ENCODE peak calls at places on chromosomes 2 and 18, in four cellular contexts. One of them, this sample, is unnamed. For H3K4me1 and H3K9me3, the result is how much of the 10 kb centered on the place peaks cover.

GRCh38 chr2:119871725-119872124 is 112.0 kb downstream of the PTPN4 start:
- DNase-seq in OCI-LY7: no peak
- DNase-seq in psoas muscle: no peak
- DNase-seq in spleen: no peak
- DNase-seq in this sample: no peak

GRCh38 chr2:50752228-50752627 is 279.7 kb downstream of the NRXN1 start:
- DNase-seq in spleen: no peak
- DNase-seq in psoas muscle: no peak
- DNase-seq in OCI-LY7: no peak
- DNase-seq in this sample: no peak

GRCh38 chr2:172930871-172931255 is 144.8 kb upstream of the MAP3K20 start:
- DNase-seq in psoas muscle: no peak
- DNase-seq in spleen: no peak
- DNase-seq in OCI-LY7: no peak
- DNase-seq in this sample: no peak

GRCh38 chr2:234459401-234460009 is 37.4 kb downstream of the ARL4C start:
- DNase-seq in psoas muscle: no peak
- DNase-seq in spleen: no peak
- DNase-seq in OCI-LY7: no peak
- DNase-seq in this sample: no peak

GRCh38 chr2:55779459-55780421 is 86.1 kb upstream of the PNPT1 start:
- DNase-seq in spleen: no peak
- DNase-seq in OCI-LY7: no peak
- DNase-seq in psoas muscle: no peak
- DNase-seq in this sample: no peak

GRCh38 chr2:43344911-43345373 is 118.5 kb upstream of the ZFP36L2 start:
- DNase-seq in OCI-LY7: no peak
- DNase-seq in psoas muscle: no peak
- DNase-seq in spleen: no peak
- DNase-seq in this sample: no peak

GRCh38 chr2:67515021-67515420 is 117.9 kb downstream of the ETAA1 start:
- DNase-seq in psoas muscle: no peak
- DNase-seq in spleen: no peak
- DNase-seq in OCI-LY7: no peak
- DNase-seq in this sample: no peak

GRCh38 chr2:134320930-134321329 is 67.1 kb downstream of the MGAT5 start:
- DNase-seq in OCI-LY7: no peak
- DNase-seq in psoas muscle: no peak
- DNase-seq in spleen: no peak
- DNase-seq in this sample: no peak

GRCh38 chr2:235793163-235793752 is 299.4 kb downstream of the AGAP1 start:
- DNase-seq in OCI-LY7: peak
- DNase-seq in spleen: peak
- DNase-seq in psoas muscle: no peak
- DNase-seq in this sample: no peak

GRCh38 chr18:7760967-7761946 is 194.1 kb downstream of the PTPRM start:
- DNase-seq in psoas muscle: no peak
- DNase-seq in spleen: no peak
- DNase-seq in OCI-LY7: no peak
- DNase-seq in this sample: no peak

GRCh38 chr18:36903215-36903928 is 74.4 kb downstream of the KIAA1328 start:
- DNase-seq in psoas muscle: no peak
- DNase-seq in spleen: no peak
- DNase-seq in OCI-LY7: no peak
- DNase-seq in this sample: no peak

GRCh38 chr2:235008584-235009044 is 56.8 kb downstream of the SH3BP4 start:
- DNase-seq in OCI-LY7: no peak
- DNase-seq in psoas muscle: peak
- DNase-seq in spleen: no peak
- DNase-seq in this sample: no peak

GRCh38 chr2:162524849-162525248 is 180.9 kb downstream of the GCA start:
- DNase-seq in OCI-LY7: no peak
- DNase-seq in spleen: no peak
- DNase-seq in psoas muscle: no peak
- DNase-seq in this sample: no peak

GRCh38 chr18:13463526-13463925 is 245.0 kb downstream of the LDLRAD4 start:
- DNase-seq in psoas muscle: no peak
- DNase-seq in spleen: no peak
- DNase-seq in OCI-LY7: no peak
- DNase-seq in this sample: no peak

GRCh38 chr18:10252952-10253680 is 201.3 kb upstream of the APCDD1 start:
- DNase-seq in OCI-LY7: no peak
- DNase-seq in psoas muscle: no peak
- DNase-seq in spleen: no peak
- DNase-seq in this sample: no peak

GRCh38 chr2:200616193-200616592 is 30.4 kb downstream of the AOX1 start:
- DNase-seq in OCI-LY7: no peak
- DNase-seq in psoas muscle: no peak
- DNase-seq in spleen: no peak
- DNase-seq in this sample: no peak

GRCh38 chr18:10771053-10771709 is 245.4 kb downstream of the NAPG start:
- DNase-seq in spleen: no peak
- DNase-seq in psoas muscle: no peak
- DNase-seq in OCI-LY7: no peak
- DNase-seq in this sample: no peak

GRCh38 chr2:62426005-62426912 is 79.7 kb downstream of the TMEM17 start:
- DNase-seq in OCI-LY7: no peak
- DNase-seq in spleen: no peak
- DNase-seq in psoas muscle: no peak
- DNase-seq in this sample: no peak

GRCh38 chr2:65300134-65300771 is 72.6 kb downstream of the ACTR2 start:
- DNase-seq in OCI-LY7: no peak
- DNase-seq in spleen: no peak
- DNase-seq in psoas muscle: peak
- DNase-seq in this sample: peak

GRCh38 chr18:28574175-28574574 is 397.2 kb upstream of the CDH2 start:
- DNase-seq in spleen: no peak
- DNase-seq in psoas muscle: no peak
- DNase-seq in OCI-LY7: no peak
- DNase-seq in this sample: no peak

DNA sequence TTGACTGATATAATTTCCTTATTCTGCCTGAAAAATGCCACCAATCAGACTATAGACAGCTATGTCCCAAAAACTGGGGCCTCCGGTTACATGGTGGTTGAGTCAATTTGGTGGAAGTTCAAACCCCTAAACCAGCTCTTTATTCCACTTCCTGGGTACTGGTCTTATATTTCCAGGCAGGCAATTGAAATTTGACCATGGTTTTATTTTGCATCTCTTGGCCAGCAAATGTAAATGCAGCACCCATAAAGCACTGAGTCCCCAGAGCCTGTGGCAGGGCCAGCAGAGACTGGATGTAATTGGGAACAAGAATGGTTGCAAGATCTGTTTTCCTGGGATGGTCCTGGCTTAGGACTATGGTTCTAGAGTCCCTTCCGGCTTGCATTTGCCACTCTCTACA is 108.2 kb upstream of the CDC42EP3 start:
- DNase-seq in spleen: no peak
- DNase-seq in psoas muscle: no peak
- DNase-seq in OCI-LY7: no peak
- DNase-seq in this sample: no peak
- H3K4me1 ChIP-seq in spleen: under half
- H3K4me1 ChIP-seq in psoas muscle: under half
- H3K4me1 ChIP-seq in OCI-LY7: under half
- H3K4me1 ChIP-seq in this sample: under half

DNA sequence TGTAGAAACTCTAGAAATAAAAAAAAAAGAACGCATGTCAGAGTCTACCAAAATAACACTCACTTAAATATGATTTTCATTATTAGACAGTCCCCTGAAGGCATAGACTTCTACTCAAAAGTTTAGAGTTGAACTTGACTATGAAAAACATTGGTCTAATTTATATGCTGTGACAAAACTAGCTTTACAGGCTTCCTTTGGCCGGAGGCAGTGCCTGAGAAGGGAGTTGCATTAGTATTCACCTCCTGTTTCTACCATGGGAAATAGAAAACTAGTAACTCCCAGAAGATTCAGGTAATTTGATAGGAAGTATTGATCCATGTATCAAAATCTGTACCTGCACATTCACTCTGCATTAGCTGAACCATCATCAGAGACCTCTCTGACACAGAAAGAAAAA is 163.4 kb upstream of the NOSTRIN start:
- DNase-seq in psoas muscle: no peak
- DNase-seq in OCI-LY7: no peak
- DNase-seq in spleen: no peak
- DNase-seq in this sample: no peak
- H3K27ac ChIP-seq in psoas muscle: peak
- H3K27ac ChIP-seq in OCI-LY7: no peak
- H3K27ac ChIP-seq in spleen: peak
- H3K27ac ChIP-seq in this sample: no peak

GRCh38 chr2:15834381-15835031 is 105.8 kb upstream of the MYCN start:
- DNase-seq in spleen: no peak
- DNase-seq in psoas muscle: no peak
- DNase-seq in OCI-LY7: no peak
- DNase-seq in this sample: no peak
- H3K9me3 ChIP-seq in spleen: under half
- H3K9me3 ChIP-seq in psoas muscle: under half
- H3K9me3 ChIP-seq in OCI-LY7: under half
- H3K9me3 ChIP-seq in this sample: under half

DNA sequence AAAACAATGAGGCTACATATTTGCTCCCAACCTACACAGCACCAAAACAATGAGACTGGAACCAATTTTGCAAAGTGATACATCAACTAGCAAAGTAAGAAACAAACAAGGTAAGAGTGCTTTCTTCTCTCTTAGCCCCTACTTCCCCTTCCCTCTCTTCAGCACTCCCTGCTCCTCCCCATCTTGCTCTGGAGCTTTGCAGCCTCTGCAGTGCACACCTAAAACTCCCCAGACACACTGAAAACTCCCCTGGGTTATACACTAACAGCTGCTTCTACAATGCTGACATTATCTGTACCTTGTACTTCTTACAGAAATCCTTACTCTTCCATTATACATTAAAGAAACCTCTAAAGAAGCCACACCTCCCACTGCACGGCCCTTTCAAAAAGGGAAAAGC is 93.7 kb downstream of the RBMS1 start:
- DNase-seq in psoas muscle: no peak
- DNase-seq in OCI-LY7: no peak
- DNase-seq in spleen: no peak
- DNase-seq in this sample: no peak
- H3K4me1 ChIP-seq in psoas muscle: half or more
- H3K4me1 ChIP-seq in OCI-LY7: half or more
- H3K4me1 ChIP-seq in spleen: half or more
- H3K4me1 ChIP-seq in this sample: half or more

GRCh38 chr18:58337285-58337684 is 291.6 kb downstream of the ALPK2 start:
- DNase-seq in OCI-LY7: no peak
- DNase-seq in psoas muscle: no peak
- DNase-seq in spleen: no peak
- DNase-seq in this sample: no peak

GRCh38 chr18:58334061-58334460 is 290.0 kb downstream of the NEDD4L start:
- DNase-seq in psoas muscle: no peak
- DNase-seq in OCI-LY7: no peak
- DNase-seq in spleen: no peak
- DNase-seq in this sample: no peak

GRCh38 chr18:58335223-58335622 is 291.2 kb downstream of the NEDD4L start:
- DNase-seq in psoas muscle: no peak
- DNase-seq in OCI-LY7: no peak
- DNase-seq in spleen: no peak
- DNase-seq in this sample: no peak

GRCh38 chr18:58336605-58337004 is 292.3 kb downstream of the ALPK2 start:
- DNase-seq in spleen: no peak
- DNase-seq in OCI-LY7: no peak
- DNase-seq in psoas muscle: no peak
- DNase-seq in this sample: no peak

GRCh38 chr18:58335821-58336220 is 291.8 kb downstream of the NEDD4L start:
- DNase-seq in OCI-LY7: no peak
- DNase-seq in psoas muscle: no peak
- DNase-seq in spleen: no peak
- DNase-seq in this sample: no peak
- H3K27ac ChIP-seq in OCI-LY7: no peak
- H3K27ac ChIP-seq in psoas muscle: no peak
- H3K27ac ChIP-seq in spleen: no peak
- H3K27ac ChIP-seq in this sample: no peak

GRCh38 chr2:186159101-186159500 is 327.0 kb upstream of the ZC3H15 start:
- DNase-seq in spleen: no peak
- DNase-seq in OCI-LY7: no peak
- DNase-seq in psoas muscle: no peak
- DNase-seq in this sample: no peak
- H3K9me3 ChIP-seq in spleen: under half
- H3K9me3 ChIP-seq in OCI-LY7: under half
- H3K9me3 ChIP-seq in psoas muscle: under half
- H3K9me3 ChIP-seq in this sample: under half

GRCh38 chr2:48310581-48310980 is 219.4 kb upstream of the STON1 start:
- DNase-seq in spleen: no peak
- DNase-seq in psoas muscle: no peak
- DNase-seq in OCI-LY7: no peak
- DNase-seq in this sample: no peak
- H3K4me1 ChIP-seq in spleen: under half
- H3K4me1 ChIP-seq in psoas muscle: under half
- H3K4me1 ChIP-seq in OCI-LY7: under half
- H3K4me1 ChIP-seq in this sample: under half